ENCODE peak calls at places on chromosomes 1 and 21, in nine cellular contexts. One of them, this sample, is unnamed.

GRCh38 chr1:18938008-18938706 is 18.3 kb downstream of the IFFO2 start:
- DNase-seq in HFF-Myc: no peak
- DNase-seq in ovary: no peak
- DNase-seq in colonic mucosa: no peak
- DNase-seq in GM20000: no peak
- DNase-seq in OCI-LY7: no peak
- DNase-seq in endothelial cell: no peak
- DNase-seq in HFFc6: no peak
- DNase-seq in psoas muscle: no peak
- DNase-seq in this sample: no peak

GRCh38 chr1:112522621-112523020 is 13.9 kb downstream of the WNT2B start:
- DNase-seq in HFF-Myc: peak; percentile 84
- DNase-seq in ovary: no peak
- DNase-seq in colonic mucosa: no peak
- DNase-seq in GM20000: no peak
- DNase-seq in OCI-LY7: no peak
- DNase-seq in endothelial cell: no peak
- DNase-seq in HFFc6: peak; percentile 88
- DNase-seq in psoas muscle: no peak
- DNase-seq in this sample: no peak

GRCh38 chr1:246681822-246682221 is 42.4 kb upstream of the SCCPDH start:
- DNase-seq in HFF-Myc: no peak
- DNase-seq in ovary: no peak
- DNase-seq in colonic mucosa: no peak
- DNase-seq in GM20000: no peak
- DNase-seq in OCI-LY7: no peak
- DNase-seq in endothelial cell: no peak
- DNase-seq in HFFc6: no peak
- DNase-seq in psoas muscle: no peak
- DNase-seq in this sample: no peak

GRCh38 chr1:201708691-201709090 is 120.3 kb upstream of the IPO9 start:
- DNase-seq in HFF-Myc: no peak
- DNase-seq in ovary: no peak
- DNase-seq in colonic mucosa: no peak
- DNase-seq in GM20000: no peak
- DNase-seq in OCI-LY7: no peak
- DNase-seq in endothelial cell: no peak
- DNase-seq in HFFc6: no peak
- DNase-seq in psoas muscle: no peak
- DNase-seq in this sample: no peak

GRCh38 chr1:49197081-49197480 is 420.4 kb upstream of the BEND5 start:
- DNase-seq in HFF-Myc: no peak
- DNase-seq in ovary: no peak
- DNase-seq in colonic mucosa: no peak
- DNase-seq in GM20000: no peak
- DNase-seq in OCI-LY7: no peak
- DNase-seq in endothelial cell: no peak
- DNase-seq in HFFc6: no peak
- DNase-seq in psoas muscle: no peak
- DNase-seq in this sample: no peak

GRCh38 chr21:35711661-35712060 is 348.7 kb downstream of the SETD4 start:
- DNase-seq in HFF-Myc: no peak
- DNase-seq in ovary: no peak
- DNase-seq in colonic mucosa: no peak
- DNase-seq in GM20000: no peak
- DNase-seq in OCI-LY7: peak; percentile 68
- DNase-seq in endothelial cell: no peak
- DNase-seq in HFFc6: no peak
- DNase-seq in psoas muscle: no peak
- DNase-seq in this sample: no peak

GRCh38 chr1:147478556-147478955 is 62.7 kb upstream of the BCL9 start:
- DNase-seq in HFF-Myc: no peak
- DNase-seq in ovary: no peak
- DNase-seq in colonic mucosa: no peak
- DNase-seq in GM20000: no peak
- DNase-seq in OCI-LY7: no peak
- DNase-seq in endothelial cell: no peak
- DNase-seq in HFFc6: peak; percentile 2
- DNase-seq in psoas muscle: no peak
- DNase-seq in this sample: no peak

GRCh38 chr1:201172999-201173610 is 17.5 kb upstream of the IGFN1 start:
- DNase-seq in HFF-Myc: no peak
- DNase-seq in ovary: no peak
- DNase-seq in colonic mucosa: no peak
- DNase-seq in GM20000: no peak
- DNase-seq in OCI-LY7: no peak
- DNase-seq in endothelial cell: no peak
- DNase-seq in HFFc6: no peak
- DNase-seq in psoas muscle: peak; percentile 52
- DNase-seq in this sample: no peak

GRCh38 chr1:166302919-166303758 is 136.3 kb upstream of the FAM78B start:
- DNase-seq in HFF-Myc: no peak
- DNase-seq in ovary: no peak
- DNase-seq in colonic mucosa: no peak
- DNase-seq in GM20000: no peak
- DNase-seq in OCI-LY7: no peak
- DNase-seq in endothelial cell: no peak
- DNase-seq in HFFc6: no peak
- DNase-seq in psoas muscle: no peak
- DNase-seq in this sample: no peak

GRCh38 chr1:150364231-150365003 is 470 bp downstream of the RPRD2 start:
- DNase-seq in HFF-Myc: no peak
- DNase-seq in ovary: peak; percentile 77
- DNase-seq in colonic mucosa: peak; percentile 76
- DNase-seq in GM20000: peak; percentile 45
- DNase-seq in OCI-LY7: peak; percentile 79
- DNase-seq in endothelial cell: peak; percentile 82
- DNase-seq in HFFc6: peak; percentile 76
- DNase-seq in psoas muscle: peak; percentile 83
- DNase-seq in this sample: peak; percentile 68

GRCh38 chr1:179788259-179788658 is 45.2 kb downstream of the FAM163A start:
- DNase-seq in HFF-Myc: no peak
- DNase-seq in ovary: no peak
- DNase-seq in colonic mucosa: no peak
- DNase-seq in GM20000: no peak
- DNase-seq in OCI-LY7: no peak
- DNase-seq in endothelial cell: no peak
- DNase-seq in HFFc6: no peak
- DNase-seq in psoas muscle: no peak
- DNase-seq in this sample: no peak

GRCh38 chr1:226021406-226022200 is 22.5 kb upstream of the SDE2 start:
- DNase-seq in HFF-Myc: no peak
- DNase-seq in ovary: no peak
- DNase-seq in colonic mucosa: no peak
- DNase-seq in GM20000: no peak
- DNase-seq in OCI-LY7: no peak
- DNase-seq in endothelial cell: no peak
- DNase-seq in HFFc6: no peak
- DNase-seq in psoas muscle: no peak
- DNase-seq in this sample: no peak

GRCh38 chr1:41320860-41321259 is 40.4 kb upstream of the FOXO6 start:
- DNase-seq in HFF-Myc: no peak
- DNase-seq in ovary: no peak
- DNase-seq in colonic mucosa: no peak
- DNase-seq in GM20000: no peak
- DNase-seq in OCI-LY7: no peak
- DNase-seq in endothelial cell: no peak
- DNase-seq in HFFc6: no peak
- DNase-seq in psoas muscle: no peak
- DNase-seq in this sample: no peak

GRCh38 chr1:183002797-183003594 is 20.2 kb upstream of the LAMC1 start:
- DNase-seq in HFF-Myc: no peak
- DNase-seq in ovary: no peak
- DNase-seq in colonic mucosa: no peak
- DNase-seq in GM20000: no peak
- DNase-seq in OCI-LY7: no peak
- DNase-seq in endothelial cell: no peak
- DNase-seq in HFFc6: no peak
- DNase-seq in psoas muscle: no peak
- DNase-seq in this sample: no peak

GRCh38 chr1:20063861-20064292 is 6.1 kb upstream of the PLA2G5 start:
- DNase-seq in HFF-Myc: peak; percentile 49
- DNase-seq in ovary: no peak
- DNase-seq in colonic mucosa: no peak
- DNase-seq in GM20000: no peak
- DNase-seq in OCI-LY7: no peak
- DNase-seq in endothelial cell: no peak
- DNase-seq in HFFc6: peak; percentile 85
- DNase-seq in psoas muscle: no peak
- DNase-seq in this sample: no peak

GRCh38 chr1:205375816-205376545 is 19.3 kb upstream of the KLHDC8A start:
- DNase-seq in HFF-Myc: no peak
- DNase-seq in ovary: peak; percentile 72
- DNase-seq in colonic mucosa: peak; percentile 55
- DNase-seq in GM20000: no peak
- DNase-seq in OCI-LY7: no peak
- DNase-seq in endothelial cell: no peak
- DNase-seq in HFFc6: peak; percentile 62
- DNase-seq in psoas muscle: no peak
- DNase-seq in this sample: no peak

GRCh38 chr1:27872059-27872801 is at the start of gene THEMIS2:
- DNase-seq in HFF-Myc: no peak
- DNase-seq in ovary: peak; percentile 36
- DNase-seq in colonic mucosa: peak; percentile 75
- DNase-seq in GM20000: peak; percentile 93
- DNase-seq in OCI-LY7: peak; percentile 71
- DNase-seq in endothelial cell: peak; percentile 76
- DNase-seq in HFFc6: no peak
- DNase-seq in psoas muscle: peak; percentile 75
- DNase-seq in this sample: peak; percentile 59

GRCh38 chr1:22814176-22815042 is 103.8 kb downstream of the EPHB2 start:
- DNase-seq in HFF-Myc: peak; percentile 42
- DNase-seq in ovary: peak; percentile 70
- DNase-seq in colonic mucosa: peak; percentile 45
- DNase-seq in GM20000: no peak
- DNase-seq in OCI-LY7: no peak
- DNase-seq in endothelial cell: no peak
- DNase-seq in HFFc6: no peak
- DNase-seq in psoas muscle: no peak
- DNase-seq in this sample: no peak

GRCh38 chr1:6347641-6348487 is 45.7 kb downstream of the ACOT7 start:
- DNase-seq in HFF-Myc: no peak
- DNase-seq in ovary: no peak
- DNase-seq in colonic mucosa: peak; percentile 74
- DNase-seq in GM20000: peak; percentile 74
- DNase-seq in OCI-LY7: peak; percentile 49
- DNase-seq in endothelial cell: peak; percentile 64
- DNase-seq in HFFc6: no peak
- DNase-seq in psoas muscle: no peak
- DNase-seq in this sample: peak; percentile 65

GRCh38 chr1:26998319-26999300 is 5.1 kb downstream of the TRNP1 start:
- DNase-seq in HFF-Myc: no peak
- DNase-seq in ovary: no peak
- DNase-seq in colonic mucosa: no peak
- DNase-seq in GM20000: no peak
- DNase-seq in OCI-LY7: no peak
- DNase-seq in endothelial cell: no peak
- DNase-seq in HFFc6: peak; percentile 63
- DNase-seq in psoas muscle: no peak
- DNase-seq in this sample: no peak

GRCh38 chr1:66676616-66677298 is 75.5 kb upstream of the DYNLT5 start:
- DNase-seq in HFF-Myc: no peak
- DNase-seq in ovary: no peak
- DNase-seq in colonic mucosa: no peak
- DNase-seq in GM20000: no peak
- DNase-seq in OCI-LY7: no peak
- DNase-seq in endothelial cell: no peak
- DNase-seq in HFFc6: peak; percentile 81
- DNase-seq in psoas muscle: no peak
- DNase-seq in this sample: no peak
- TF ChIP-seq CTCF in HFF-Myc: no peak
- TF ChIP-seq CTCF in ovary: no peak
- TF ChIP-seq CTCF in colonic mucosa: no peak
- TF ChIP-seq CTCF in GM20000: no peak
- TF ChIP-seq CTCF in OCI-LY7: no peak
- TF ChIP-seq CTCF in endothelial cell: no peak
- TF ChIP-seq CTCF in HFFc6: no peak
- TF ChIP-seq CTCF in psoas muscle: no peak
- TF ChIP-seq CTCF in this sample: no peak

GRCh38 chr1:35220976-35221375 is 28.0 kb upstream of the SFPQ start:
- DNase-seq in HFF-Myc: no peak
- DNase-seq in ovary: no peak
- DNase-seq in colonic mucosa: no peak
- DNase-seq in GM20000: peak; percentile 36
- DNase-seq in OCI-LY7: peak; percentile 46
- DNase-seq in endothelial cell: peak; percentile 24
- DNase-seq in HFFc6: no peak
- DNase-seq in psoas muscle: no peak
- DNase-seq in this sample: no peak
- TF ChIP-seq CTCF in HFF-Myc: peak; percentile 56
- TF ChIP-seq CTCF in ovary: no peak
- TF ChIP-seq CTCF in colonic mucosa: peak; percentile 19
- TF ChIP-seq CTCF in GM20000: peak; percentile 26
- TF ChIP-seq CTCF in OCI-LY7: peak; percentile 74
- TF ChIP-seq CTCF in endothelial cell: peak; percentile 73
- TF ChIP-seq CTCF in HFFc6: peak; percentile 66
- TF ChIP-seq CTCF in psoas muscle: no peak
- TF ChIP-seq CTCF in this sample: peak; percentile 40

DNA sequence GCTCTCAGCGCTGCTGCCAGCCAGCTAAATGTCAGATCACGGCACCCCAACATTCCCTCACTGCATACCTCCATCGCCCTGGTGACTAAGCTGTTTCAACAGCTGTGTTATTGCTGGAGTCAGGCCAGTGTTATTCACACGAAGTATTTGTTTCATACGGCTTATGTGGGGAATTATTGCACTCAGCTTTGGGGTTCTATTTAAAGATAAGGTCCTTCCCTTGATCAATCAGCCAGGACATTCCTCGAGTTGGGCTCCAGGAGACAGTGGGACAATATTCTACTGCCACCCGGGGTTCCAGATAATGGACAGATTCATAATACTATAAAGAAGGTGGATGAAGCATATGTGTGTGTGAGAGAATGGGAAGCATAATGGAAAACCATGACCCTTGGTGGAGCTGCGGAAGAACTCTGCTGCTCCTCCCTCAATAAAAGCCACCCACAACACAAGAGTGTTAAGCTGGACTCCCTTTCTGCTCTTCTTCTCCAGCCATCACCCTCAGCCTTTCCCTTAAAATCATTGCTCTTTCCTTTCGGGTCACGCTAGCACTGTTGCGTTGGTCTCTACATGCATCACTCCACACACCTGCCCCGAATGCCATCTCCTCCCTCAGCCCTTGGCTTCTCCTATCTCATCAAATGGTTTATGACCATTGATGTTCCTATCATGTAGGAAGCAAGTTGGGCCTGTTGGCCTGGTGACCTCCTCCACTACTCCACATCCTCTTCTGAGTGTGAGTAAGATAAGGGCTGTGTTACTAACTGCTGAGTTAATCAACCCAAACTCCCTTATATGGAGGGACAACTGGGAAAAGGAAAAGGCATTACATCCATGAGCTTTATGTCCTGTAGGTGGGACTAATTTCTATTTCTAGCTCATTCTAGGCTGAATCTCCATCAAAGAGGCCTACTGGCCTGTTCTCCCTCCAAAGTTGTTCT is 57.9 kb downstream of the WLS start:
- DNase-seq in HFF-Myc: peak; percentile 72
- DNase-seq in ovary: peak; percentile 80
- DNase-seq in colonic mucosa: peak; percentile 69
- DNase-seq in GM20000: no peak
- DNase-seq in OCI-LY7: no peak
- DNase-seq in endothelial cell: no peak
- DNase-seq in HFFc6: peak; percentile 92
- DNase-seq in psoas muscle: peak; percentile 38
- DNase-seq in this sample: peak; percentile 28
- TF ChIP-seq CTCF in HFF-Myc: no peak
- TF ChIP-seq CTCF in ovary: no peak
- TF ChIP-seq CTCF in colonic mucosa: no peak
- TF ChIP-seq CTCF in GM20000: no peak
- TF ChIP-seq CTCF in OCI-LY7: no peak
- TF ChIP-seq CTCF in endothelial cell: no peak
- TF ChIP-seq CTCF in HFFc6: no peak
- TF ChIP-seq CTCF in psoas muscle: no peak
- TF ChIP-seq CTCF in this sample: no peak

GRCh38 chr1:70324683-70325082 is 29.8 kb downstream of the ANKRD13C start:
- DNase-seq in HFF-Myc: no peak
- DNase-seq in ovary: no peak
- DNase-seq in colonic mucosa: no peak
- DNase-seq in GM20000: no peak
- DNase-seq in OCI-LY7: no peak
- DNase-seq in endothelial cell: no peak
- DNase-seq in HFFc6: no peak
- DNase-seq in psoas muscle: no peak
- DNase-seq in this sample: no peak
- TF ChIP-seq CTCF in HFF-Myc: no peak
- TF ChIP-seq CTCF in ovary: no peak
- TF ChIP-seq CTCF in colonic mucosa: no peak
- TF ChIP-seq CTCF in GM20000: no peak
- TF ChIP-seq CTCF in OCI-LY7: no peak
- TF ChIP-seq CTCF in endothelial cell: no peak
- TF ChIP-seq CTCF in HFFc6: no peak
- TF ChIP-seq CTCF in psoas muscle: no peak
- TF ChIP-seq CTCF in this sample: no peak